ENCODE peak calls at places on chromosome X, in four cellular contexts. H is colonic mucosa, A is neuronal stem cell, W is adipocyte. Y is an unnamed sample.

GRCh38 chrX:151825927-151826471 is 86.7 kb upstream of the MAGEA4 start:
- DNase-seq in H (no peak), A (no peak), W (peak), Y (peak)

GRCh38 chrX:153318811-153319210 is 2.8 kb downstream of the PNMA6F start:
- DNase-seq in H (no peak), A (no peak), W (no peak), Y (no peak)

GRCh38 chrX:31546130-31546529 is 474.3 kb upstream of the FTHL17 start:
- DNase-seq in H (no peak), A (no peak), W (peak), Y (no peak)

GRCh38 chrX:118530537-118530936 is 34.9 kb downstream of the DOCK11 start:
- DNase-seq in H (no peak), A (no peak), W (peak), Y (no peak)

GRCh38 chrX:7191681-7192110 is 43.7 kb upstream of the PUDP start:
- DNase-seq in H (no peak), A (no peak), W (no peak), Y (peak)

GRCh38 chrX:130393451-130394074 is 8.1 kb upstream of the GPR119 start:
- DNase-seq in H (peak), A (no peak), W (peak), Y (peak)

GRCh38 chrX:45622538-45622937 is 421.9 kb upstream of the DIPK2B start:
- DNase-seq in H (no peak), A (no peak), W (peak), Y (peak)

GRCh38 chrX:10620121-10620699 is at the start of gene MID1:
- DNase-seq in H (peak), A (peak), W (peak), Y (peak)

GRCh38 chrX:150693782-150694574 is 782 bp downstream of the MTMR1 start:
- DNase-seq in H (peak), A (no peak), W (peak), Y (peak)

GRCh38 chrX:150692837-150693781 is at the start of gene MTMR1:
- DNase-seq in H (peak), A (no peak), W (peak), Y (no peak)

GRCh38 chrX:150696836-150697235 is 3.6 kb downstream of the MTMR1 start:
- DNase-seq in H (no peak), A (no peak), W (no peak), Y (no peak)

GRCh38 chrX:150696264-150696789 is 3.1 kb downstream of the MTMR1 start:
- DNase-seq in H (no peak), A (no peak), W (no peak), Y (no peak)

DNA sequence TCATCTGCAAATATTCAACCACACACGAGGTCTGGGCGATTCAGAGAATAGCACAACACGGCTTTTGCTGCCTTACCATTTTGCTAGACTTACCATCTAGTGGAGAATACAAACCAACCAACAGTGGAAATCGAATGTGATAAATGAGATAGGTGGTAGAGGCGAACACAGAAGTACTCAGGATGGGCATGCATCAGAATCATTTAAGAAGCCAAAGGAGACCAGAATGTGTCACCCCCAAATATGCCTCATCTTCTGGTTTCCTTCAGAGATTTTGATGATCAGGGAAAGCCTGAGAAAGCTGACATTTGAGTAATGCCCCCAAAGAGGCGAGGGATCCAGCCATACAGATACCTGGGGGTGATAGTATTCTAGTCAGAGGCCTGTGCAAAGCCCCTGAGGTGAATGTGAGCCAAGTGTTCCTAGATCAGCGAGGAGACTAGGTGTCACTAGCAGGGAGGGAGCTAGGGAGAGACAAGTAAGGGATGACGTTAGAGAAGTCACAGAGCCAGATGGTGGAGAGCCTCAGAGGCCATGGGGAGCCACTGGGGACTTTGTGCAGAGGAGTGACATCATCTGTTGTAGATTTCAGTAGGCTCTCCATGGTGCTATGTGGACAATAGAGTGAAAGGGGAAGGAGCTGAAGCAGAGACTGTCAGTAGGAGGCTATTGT is 1.7 kb downstream of the MTMR1 start:
- DNase-seq in H (no peak), A (no peak), W (no peak), Y (no peak)
- H3K9ac ChIP-seq in H (no peak), A (no peak), W (no peak), Y (no peak)

GRCh38 chrX:15751160-15751819 is 13.2 kb downstream of the CA5B start:
- DNase-seq in H (no peak), A (no peak), W (peak), Y (no peak)
- H3K4me3 ChIP-seq in H (no peak), A (no peak), W (no peak), Y (no peak)

GRCh38 chrX:43975747-43976146 is 2.6 kb upstream of the NDP start:
- DNase-seq in H (no peak), A (no peak), W (no peak), Y (peak)

GRCh38 chrX:43974736-43975135 is 1.5 kb upstream of the NDP start:
- DNase-seq in H (no peak), A (no peak), W (no peak), Y (no peak)

GRCh38 chrX:43974076-43974475 is 886 bp upstream of the NDP start:
- DNase-seq in H (no peak), A (no peak), W (no peak), Y (peak)

GRCh38 chrX:43971966-43972961 is 926 bp downstream of the NDP start:
- DNase-seq in H (no peak), A (no peak), W (peak), Y (no peak)

GRCh38 chrX:43973249-43973672 is at the start of gene NDP:
- DNase-seq in H (no peak), A (no peak), W (peak), Y (no peak)
- H3K9ac ChIP-seq in H (no peak), A (no peak), W (peak), Y (no peak)

GRCh38 chrX:1463581-1464281 is 11.0 kb upstream of the ASMTL start:
- DNase-seq in H (no peak), A (no peak), W (no peak), Y (no peak)

GRCh38 chrX:1466232-1466661 is 13.5 kb upstream of the ASMTL start:
- DNase-seq in H (peak), A (no peak), W (no peak), Y (no peak)

GRCh38 chrX:1462596-1463251 is 10.0 kb upstream of the ASMTL start:
- DNase-seq in H (no peak), A (no peak), W (peak), Y (no peak)

GRCh38 chrX:1465261-1466231 is 12.8 kb upstream of the ASMTL start:
- DNase-seq in H (peak), A (no peak), W (peak), Y (no peak)

GRCh38 chrX:1464282-1465131 is 11.8 kb upstream of the ASMTL start:
- DNase-seq in H (no peak), A (no peak), W (no peak), Y (no peak)
- H3K4me3 ChIP-seq in H (no peak), A (no peak), W (no peak), Y (no peak)

GRCh38 chrX:101803451-101803850 is 128.4 kb downstream of the ZMAT1 start:
- DNase-seq in H (no peak), A (no peak), W (peak), Y (peak)

GRCh38 chrX:101799387-101799786 is 132.4 kb downstream of the ZMAT1 start:
- DNase-seq in H (peak), A (peak), W (peak), Y (peak)
- H3K9ac ChIP-seq in H (no peak), A (no peak), W (peak), Y (no peak)

GRCh38 chrX:108443065-108443464 is 3.4 kb downstream of the COL4A5 start:
- DNase-seq in H (no peak), A (no peak), W (no peak), Y (no peak)
- H3K4me3 ChIP-seq in H (no peak), A (no peak), W (no peak), Y (no peak)

GRCh38 chrX:72299891-72300630 is 5.7 kb downstream of the CITED1 start:
- DNase-seq in H (no peak), A (no peak), W (no peak), Y (no peak)

GRCh38 chrX:72297953-72298730 is 7.6 kb downstream of the CITED1 start:
- DNase-seq in H (no peak), A (no peak), W (no peak), Y (peak)

GRCh38 chrX:72294497-72294896 is 11.2 kb downstream of the CITED1 start:
- DNase-seq in H (no peak), A (no peak), W (no peak), Y (no peak)

GRCh38 chrX:72295745-72296144 is 10.0 kb downstream of the CITED1 start:
- DNase-seq in H (no peak), A (no peak), W (no peak), Y (no peak)

GRCh38 chrX:72296991-72297390 is 8.7 kb downstream of the CITED1 start:
- DNase-seq in H (no peak), A (no peak), W (no peak), Y (no peak)
- H3K9ac ChIP-seq in H (no peak), A (no peak), W (no peak), Y (no peak)

GRCh38 chrX:105495376-105495775 is 274.9 kb upstream of the TEX13A start:
- DNase-seq in H (no peak), A (no peak), W (no peak), Y (no peak)
- H3K4me3 ChIP-seq in H (no peak), A (no peak), W (no peak), Y (no peak)

GRCh38 chrX:54921427-54922021 is 900 bp downstream of the TRO start:
- DNase-seq in H (peak), A (peak), W (peak), Y (peak)
- H3K9ac ChIP-seq in H (peak), A (peak), W (peak), Y (peak)

GRCh38 chrX:19886375-19886774 is 1.0 kb downstream of the SH3KBP1 start:
- DNase-seq in H (no peak), A (no peak), W (no peak), Y (no peak)
- H3K4me3 ChIP-seq in H (peak), A (peak), W (peak), Y (peak)